ENCODE peak calls at places on chromosome 12, in six cellular contexts. One of them, this sample, is unnamed.

GRCh38 chr12:50642035-50642451 is 121.9 kb upstream of the ATF1 start:
- DNase-seq in mammary epithelial cell: peak; percentile 75
- DNase-seq in lower lobe of right lung: no peak
- DNase-seq in colonic mucosa: no peak
- DNase-seq in psoas muscle: no peak
- DNase-seq in NT2/D1: no peak
- DNase-seq in this sample: no peak

GRCh38 chr12:16359512-16360491 is 12.4 kb downstream of the MGST1 start:
- DNase-seq in lower lobe of right lung: peak; percentile 78
- DNase-seq in mammary epithelial cell: peak; percentile 25
- DNase-seq in NT2/D1: peak; percentile 91
- DNase-seq in psoas muscle: peak; percentile 54
- DNase-seq in colonic mucosa: peak; percentile 74
- DNase-seq in this sample: peak; percentile 81

GRCh38 chr12:104747956-104748355 is 210.1 kb downstream of the SLC41A2 start:
- DNase-seq in psoas muscle: no peak
- DNase-seq in lower lobe of right lung: no peak
- DNase-seq in mammary epithelial cell: no peak
- DNase-seq in colonic mucosa: no peak
- DNase-seq in NT2/D1: no peak
- DNase-seq in this sample: no peak

GRCh38 chr12:11344504-11344903 is 34.3 kb upstream of the PRB4 start:
- DNase-seq in colonic mucosa: no peak
- DNase-seq in NT2/D1: no peak
- DNase-seq in lower lobe of right lung: no peak
- DNase-seq in mammary epithelial cell: no peak
- DNase-seq in psoas muscle: no peak
- DNase-seq in this sample: no peak

GRCh38 chr12:4506870-4507269 is 31.8 kb upstream of the RAD51AP1 start:
- DNase-seq in NT2/D1: no peak
- DNase-seq in mammary epithelial cell: peak; percentile 79
- DNase-seq in psoas muscle: no peak
- DNase-seq in lower lobe of right lung: no peak
- DNase-seq in colonic mucosa: no peak
- DNase-seq in this sample: no peak

GRCh38 chr12:108309674-108310312 is 29.3 kb downstream of the CMKLR1 start:
- DNase-seq in lower lobe of right lung: no peak
- DNase-seq in psoas muscle: no peak
- DNase-seq in NT2/D1: no peak
- DNase-seq in colonic mucosa: no peak
- DNase-seq in mammary epithelial cell: no peak
- DNase-seq in this sample: no peak

GRCh38 chr12:77324416-77324762 is 259.0 kb upstream of the E2F7 start:
- DNase-seq in mammary epithelial cell: no peak
- DNase-seq in lower lobe of right lung: no peak
- DNase-seq in colonic mucosa: no peak
- DNase-seq in psoas muscle: no peak
- DNase-seq in NT2/D1: no peak
- DNase-seq in this sample: no peak

GRCh38 chr12:9049520-9050133 is 60.3 kb downstream of the KLRG1 start:
- DNase-seq in mammary epithelial cell: peak; percentile 28
- DNase-seq in NT2/D1: peak; percentile 66
- DNase-seq in psoas muscle: no peak
- DNase-seq in colonic mucosa: no peak
- DNase-seq in lower lobe of right lung: no peak
- DNase-seq in this sample: peak; percentile 41

GRCh38 chr12:1115471-1116242 is 124.6 kb downstream of the ERC1 start:
- DNase-seq in lower lobe of right lung: no peak
- DNase-seq in mammary epithelial cell: peak; percentile 92
- DNase-seq in psoas muscle: no peak
- DNase-seq in NT2/D1: no peak
- DNase-seq in colonic mucosa: no peak
- DNase-seq in this sample: no peak

GRCh38 chr12:26077915-26078314 is 46.9 kb downstream of the BHLHE41 start:
- DNase-seq in mammary epithelial cell: peak; percentile 52
- DNase-seq in lower lobe of right lung: no peak
- DNase-seq in psoas muscle: no peak
- DNase-seq in NT2/D1: no peak
- DNase-seq in colonic mucosa: no peak
- DNase-seq in this sample: no peak

GRCh38 chr12:102322254-102322653 is 124.6 kb upstream of the PMCH start:
- DNase-seq in colonic mucosa: no peak
- DNase-seq in psoas muscle: no peak
- DNase-seq in mammary epithelial cell: no peak
- DNase-seq in lower lobe of right lung: no peak
- DNase-seq in NT2/D1: peak; percentile 63
- DNase-seq in this sample: no peak

GRCh38 chr12:105933671-105934665 is 204.8 kb downstream of the NUAK1 start:
- DNase-seq in mammary epithelial cell: peak; percentile 95
- DNase-seq in psoas muscle: peak; percentile 51
- DNase-seq in lower lobe of right lung: no peak
- DNase-seq in NT2/D1: no peak
- DNase-seq in colonic mucosa: peak; percentile 19
- DNase-seq in this sample: no peak

GRCh38 chr12:122799635-122800243 is 25.4 kb downstream of the CCDC62 start:
- DNase-seq in NT2/D1: no peak
- DNase-seq in mammary epithelial cell: no peak
- DNase-seq in psoas muscle: no peak
- DNase-seq in colonic mucosa: no peak
- DNase-seq in lower lobe of right lung: peak; percentile 37
- DNase-seq in this sample: no peak

GRCh38 chr12:44889162-44889561 is 13.0 kb upstream of the NELL2 start:
- DNase-seq in colonic mucosa: no peak
- DNase-seq in psoas muscle: no peak
- DNase-seq in NT2/D1: no peak
- DNase-seq in lower lobe of right lung: no peak
- DNase-seq in mammary epithelial cell: no peak
- DNase-seq in this sample: no peak

GRCh38 chr12:11717533-11717961 is 68.1 kb downstream of the ETV6 start:
- DNase-seq in mammary epithelial cell: no peak
- DNase-seq in lower lobe of right lung: no peak
- DNase-seq in NT2/D1: no peak
- DNase-seq in psoas muscle: no peak
- DNase-seq in colonic mucosa: no peak
- DNase-seq in this sample: no peak

GRCh38 chr12:95143784-95144205 is 70.4 kb upstream of the NR2C1 start:
- DNase-seq in lower lobe of right lung: no peak
- DNase-seq in mammary epithelial cell: no peak
- DNase-seq in colonic mucosa: no peak
- DNase-seq in psoas muscle: no peak
- DNase-seq in NT2/D1: no peak
- DNase-seq in this sample: no peak

GRCh38 chr12:68378859-68379628 is 46.9 kb upstream of the MDM1 start:
- DNase-seq in NT2/D1: no peak
- DNase-seq in psoas muscle: no peak
- DNase-seq in lower lobe of right lung: peak; percentile 57
- DNase-seq in mammary epithelial cell: no peak
- DNase-seq in colonic mucosa: peak; percentile 76
- DNase-seq in this sample: peak; percentile 57

GRCh38 chr12:106078358-106079025 is 60.3 kb downstream of the NUAK1 start:
- DNase-seq in psoas muscle: peak; percentile 78
- DNase-seq in mammary epithelial cell: peak; percentile 73
- DNase-seq in colonic mucosa: peak; percentile 25
- DNase-seq in lower lobe of right lung: no peak
- DNase-seq in NT2/D1: no peak
- DNase-seq in this sample: no peak

GRCh38 chr12:3313655-3314305 is 177.2 kb upstream of the PRMT8 start:
- DNase-seq in psoas muscle: no peak
- DNase-seq in NT2/D1: peak; percentile 75
- DNase-seq in lower lobe of right lung: no peak
- DNase-seq in colonic mucosa: no peak
- DNase-seq in mammary epithelial cell: no peak
- DNase-seq in this sample: peak; percentile 32

GRCh38 chr12:85979641-85980040 is 105.5 kb downstream of the NTS start:
- DNase-seq in lower lobe of right lung: no peak
- DNase-seq in NT2/D1: no peak
- DNase-seq in mammary epithelial cell: no peak
- DNase-seq in colonic mucosa: no peak
- DNase-seq in psoas muscle: no peak
- DNase-seq in this sample: no peak

GRCh38 chr12:117342682-117343081 is 18.7 kb downstream of the NOS1 start:
- DNase-seq in colonic mucosa: no peak
- DNase-seq in mammary epithelial cell: peak; percentile 5
- DNase-seq in lower lobe of right lung: no peak
- DNase-seq in psoas muscle: no peak
- DNase-seq in NT2/D1: no peak
- DNase-seq in this sample: no peak

GRCh38 chr12:20415641-20416040 is 47.3 kb downstream of the PDE3A start:
- DNase-seq in colonic mucosa: no peak
- DNase-seq in lower lobe of right lung: no peak
- DNase-seq in mammary epithelial cell: no peak
- DNase-seq in NT2/D1: no peak
- DNase-seq in psoas muscle: no peak
- DNase-seq in this sample: no peak

GRCh38 chr12:20409639-20410038 is 41.3 kb downstream of the PDE3A start:
- DNase-seq in psoas muscle: no peak
- DNase-seq in mammary epithelial cell: no peak
- DNase-seq in lower lobe of right lung: no peak
- DNase-seq in NT2/D1: no peak
- DNase-seq in colonic mucosa: no peak
- DNase-seq in this sample: peak; percentile 7

GRCh38 chr12:20410746-20411145 is 42.4 kb downstream of the PDE3A start:
- DNase-seq in psoas muscle: no peak
- DNase-seq in lower lobe of right lung: no peak
- DNase-seq in mammary epithelial cell: no peak
- DNase-seq in colonic mucosa: no peak
- DNase-seq in NT2/D1: no peak
- DNase-seq in this sample: no peak

GRCh38 chr12:20411309-20411708 is 43.0 kb downstream of the PDE3A start:
- DNase-seq in mammary epithelial cell: no peak
- DNase-seq in colonic mucosa: no peak
- DNase-seq in NT2/D1: no peak
- DNase-seq in psoas muscle: no peak
- DNase-seq in lower lobe of right lung: no peak
- DNase-seq in this sample: no peak

GRCh38 chr12:20415013-20415412 is 46.7 kb downstream of the PDE3A start:
- DNase-seq in colonic mucosa: no peak
- DNase-seq in NT2/D1: no peak
- DNase-seq in psoas muscle: no peak
- DNase-seq in lower lobe of right lung: no peak
- DNase-seq in mammary epithelial cell: no peak
- DNase-seq in this sample: no peak
- H3K4me1 ChIP-seq in colonic mucosa: no peaks in the 10 kb centered on the region
- H3K4me1 ChIP-seq in NT2/D1: no peaks in the 10 kb centered on the region
- H3K4me1 ChIP-seq in psoas muscle: no peaks in the 10 kb centered on the region
- H3K4me1 ChIP-seq in lower lobe of right lung: no peaks in the 10 kb centered on the region
- H3K4me1 ChIP-seq in mammary epithelial cell: no peaks in the 10 kb centered on the region
- H3K4me1 ChIP-seq in this sample: peaks cover 4% of the 10 kb centered on the region

DNA sequence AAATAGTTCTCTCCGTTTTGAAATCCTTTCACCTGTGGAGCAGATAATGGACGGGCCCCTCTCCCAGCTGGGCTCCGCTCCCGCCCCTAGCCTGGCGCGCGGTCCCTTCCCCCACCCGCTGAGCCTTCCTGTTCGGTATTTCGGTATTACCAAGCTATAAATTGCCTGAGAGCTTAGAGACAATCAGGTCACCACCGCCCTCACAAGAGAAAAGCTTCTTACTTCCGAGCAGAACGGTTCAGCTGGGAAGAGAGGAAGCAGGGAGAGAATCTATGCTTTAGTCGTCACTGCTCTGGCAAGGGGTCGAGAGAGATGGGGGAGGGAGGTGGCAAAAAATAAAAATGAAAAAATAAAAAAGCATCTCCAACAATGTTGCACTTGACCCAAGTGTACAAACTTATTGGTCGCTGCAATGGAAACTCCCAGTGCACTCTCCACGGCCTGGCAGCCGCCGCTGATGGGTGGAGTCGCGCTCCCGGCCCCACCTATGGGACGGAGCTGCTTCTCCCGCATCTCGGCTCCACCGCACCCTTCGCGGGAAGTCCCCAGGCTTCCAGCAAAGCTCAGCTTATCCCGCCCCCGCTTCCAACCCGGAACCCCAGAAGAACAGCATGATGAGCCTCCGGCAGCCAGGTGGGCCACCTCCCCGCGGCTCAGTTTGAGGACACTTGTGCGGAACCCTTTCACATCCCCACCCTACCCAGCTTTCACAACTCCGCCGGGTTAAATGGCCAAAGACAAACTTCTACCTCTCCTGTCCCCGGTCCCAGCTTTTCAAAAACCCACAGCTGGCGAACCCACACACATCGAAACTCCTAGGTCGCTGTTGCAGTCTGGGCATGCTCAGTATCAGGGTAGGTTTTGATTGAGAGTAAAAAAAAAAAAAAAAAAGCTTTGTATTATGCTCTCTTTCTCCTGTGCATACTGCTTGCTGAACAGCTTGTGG is 819 bp upstream of the SYT1 start:
- DNase-seq in lower lobe of right lung: peak; percentile 44
- DNase-seq in mammary epithelial cell: peak; percentile 86
- DNase-seq in psoas muscle: peak; percentile 14
- DNase-seq in colonic mucosa: peak; percentile 62
- DNase-seq in NT2/D1: peak; percentile 33
- DNase-seq in this sample: no peak
- H3K4me3 ChIP-seq in lower lobe of right lung: peak overlapping the region; percentile 54
- H3K4me3 ChIP-seq in mammary epithelial cell: peak overlapping the region; percentile 68
- H3K4me3 ChIP-seq in psoas muscle: peak overlapping the region; percentile 55
- H3K4me3 ChIP-seq in colonic mucosa: peak overlapping the region; percentile 36
- H3K4me3 ChIP-seq in NT2/D1: peak overlapping the region; percentile 82
- H3K4me3 ChIP-seq in this sample: no peak overlapping the region

GRCh38 chr12:113468365-113469223 is 3.1 kb downstream of the LHX5 start:
- DNase-seq in psoas muscle: no peak
- DNase-seq in mammary epithelial cell: no peak
- DNase-seq in lower lobe of right lung: no peak
- DNase-seq in NT2/D1: no peak
- DNase-seq in colonic mucosa: no peak
- DNase-seq in this sample: no peak
- H3K27me3 ChIP-seq in psoas muscle: peaks cover 53% of the 10 kb centered on the region
- H3K27me3 ChIP-seq in mammary epithelial cell: peaks cover 93% of the 10 kb centered on the region
- H3K27me3 ChIP-seq in lower lobe of right lung: peaks cover 99% of the 10 kb centered on the region
- H3K27me3 ChIP-seq in NT2/D1: peaks cover 100% of the 10 kb centered on the region
- H3K27me3 ChIP-seq in colonic mucosa: peaks cover 99% of the 10 kb centered on the region
- H3K27me3 ChIP-seq in this sample: peaks cover 100% of the 10 kb centered on the region

GRCh38 chr12:46217686-46218508 is 50.9 kb downstream of the SLC38A1 start:
- DNase-seq in lower lobe of right lung: no peak
- DNase-seq in colonic mucosa: peak; percentile 45
- DNase-seq in psoas muscle: no peak
- DNase-seq in NT2/D1: no peak
- DNase-seq in mammary epithelial cell: no peak
- DNase-seq in this sample: no peak
- H3K4me1 ChIP-seq in lower lobe of right lung: peaks cover 49% of the 10 kb centered on the region
- H3K4me1 ChIP-seq in colonic mucosa: peaks cover 9% of the 10 kb centered on the region
- H3K4me1 ChIP-seq in psoas muscle: peaks cover 10% of the 10 kb centered on the region
- H3K4me1 ChIP-seq in NT2/D1: peaks cover 2% of the 10 kb centered on the region
- H3K4me1 ChIP-seq in mammary epithelial cell: peaks cover 46% of the 10 kb centered on the region
- H3K4me1 ChIP-seq in this sample: peaks cover 23% of the 10 kb centered on the region

This sample was measured in HAP-1.